ENCODE peak calls at places on chromosomes 5 and 9, in seven cellular contexts. W is WERI-Rb-1, Y is COR-L47, V is LNCaP clone FGC, B is kidney epithelial cell, A is fibroblast of pulmonary artery, U is mesothelial cell of epicardium. J is an unnamed sample.

GRCh38 chr5:7244977-7245376 is 151.0 kb upstream of the ADCY2 start:
- DNase-seq in V (no peak), A (no peak), Y (no peak), U (no peak), B (no peak), W (no peak), J (no peak)

GRCh38 chr9:113872485-113873143 is 3.5 kb upstream of the ZNF618 start:
- DNase-seq in Y (no peak), U (no peak), B (no peak), W (no peak), V (no peak), A (no peak), J (no peak)

GRCh38 chr9:125659954-125660353 is 47.1 kb downstream of the MAPKAP1 start:
- DNase-seq in W (no peak), B (peak), V (no peak), U (no peak), Y (no peak), A (peak), J (no peak)

GRCh38 chr5:106801554-106801953 is 869.2 kb downstream of the EFNA5 start:
- DNase-seq in U (no peak), W (no peak), B (no peak), Y (no peak), V (no peak), A (no peak), J (no peak)

GRCh38 chr5:172144291-172144815 is 43.7 kb downstream of the STK10 start:
- DNase-seq in W (no peak), Y (no peak), V (no peak), B (no peak), A (peak), U (no peak), J (no peak)

GRCh38 chr5:135356522-135357318 is 42.3 kb downstream of the MACROH2A1 start:
- DNase-seq in A (peak), B (no peak), Y (no peak), V (no peak), W (no peak), U (no peak), J (no peak)

GRCh38 chr5:1516615-1517601 is 6.9 kb downstream of the LPCAT1 start:
- DNase-seq in W (peak), V (no peak), A (peak), Y (no peak), U (peak), B (no peak), J (no peak)

GRCh38 chr9:112774006-112774996 is 23.7 kb downstream of the SNX30 start:
- DNase-seq in U (no peak), W (no peak), Y (no peak), B (no peak), A (peak), V (no peak), J (no peak)

GRCh38 chr5:112779531-112779930 is 41.8 kb downstream of the APC start:
- DNase-seq in B (no peak), A (peak), Y (no peak), W (no peak), V (no peak), U (no peak), J (no peak)

GRCh38 chr9:130480673-130481072 is 35.9 kb downstream of the ASS1 start:
- DNase-seq in Y (no peak), A (no peak), V (no peak), U (no peak), B (no peak), W (peak), J (no peak)

GRCh38 chr5:31962928-31963327 is 211.2 kb downstream of the GOLPH3 start:
- DNase-seq in Y (no peak), V (no peak), W (no peak), B (peak), A (no peak), U (no peak), J (no peak)

GRCh38 chr5:62284946-62285891 is 20.8 kb upstream of the KIF2A start:
- DNase-seq in U (no peak), B (no peak), V (no peak), W (no peak), A (no peak), Y (no peak), J (no peak)

GRCh38 chr5:132765311-132766019 is 11.6 kb downstream of the SEPTIN8 start:
- DNase-seq in B (no peak), Y (no peak), U (peak), A (no peak), V (no peak), W (no peak), J (no peak)

GRCh38 chr5:96284727-96285389 is 148.2 kb downstream of the PCSK1 start:
- DNase-seq in A (no peak), Y (no peak), W (no peak), U (no peak), B (no peak), V (no peak), J (no peak)

GRCh38 chr5:10789021-10789420 is 28.0 kb upstream of the DAP start:
- DNase-seq in U (no peak), Y (no peak), B (peak), V (no peak), A (peak), W (no peak), J (no peak)

GRCh38 chr5:139746691-139747582 is 48.7 kb upstream of the PSD2 start:
- DNase-seq in A (no peak), U (no peak), V (no peak), B (no peak), W (peak), Y (peak), J (no peak)

GRCh38 chr5:177432143-177432904 is 5.8 kb downstream of the GRK6 start:
- DNase-seq in Y (no peak), V (no peak), A (no peak), B (no peak), W (no peak), U (no peak), J (no peak)

GRCh38 chr5:160269017-160269416 is 39.7 kb downstream of the FABP6 start:
- DNase-seq in W (no peak), Y (no peak), U (no peak), B (no peak), A (peak), V (no peak), J (no peak)

GRCh38 chr5:171484460-171484899 is 65.0 kb downstream of the FGF18 start:
- DNase-seq in U (no peak), V (no peak), A (peak), B (no peak), Y (no peak), W (peak), J (no peak)

GRCh38 chr5:141876628-141877477 is 1.4 kb downstream of the PCDH1 start:
- DNase-seq in V (no peak), U (no peak), Y (peak), A (no peak), W (no peak), B (no peak), J (no peak)

GRCh38 chr5:139649082-139649991 is 1.2 kb downstream of the CXXC5 start:
- DNase-seq in V (no peak), W (no peak), B (no peak), Y (no peak), U (no peak), A (no peak), J (no peak)

J was measured in NCI-H2227 treated with DMSO at 0.1 percent for 48 hours.